ENCODE peak calls at places on chromosomes 7 and 10, in six cellular contexts. Z is NB4; U is COR-L47; G is Kasumi-1; Y is fibroblast of the conjunctiva; L is stimulated activated CD4-positive, alpha-beta T cell treated with anti-CD3 and anti-CD28 coated beads, Interleukin-1b, Interleukin-23, amount 100 ng/mL, for 24 hours. I is an unnamed sample.

GRCh38 chr7:107167483-107168232 is 1.1 kb upstream of the HBP1 start:
- DNase-seq in Z (peak), U (peak), G (peak), Y (peak), L (peak), I (peak)

GRCh38 chr10:104483582-104483981 is 129.9 kb downstream of the CFAP58 start:
- DNase-seq in Z (no peak), U (no peak), G (no peak), Y (no peak), L (no peak), I (no peak)

GRCh38 chr7:44959956-44960640 is 18.7 kb downstream of the MYO1G start:
- DNase-seq in Z (peak), U (no peak), G (no peak), Y (no peak), L (no peak), I (no peak)

GRCh38 chr7:69335331-69335730 is 262.9 kb upstream of the AUTS2 start:
- DNase-seq in Z (no peak), U (no peak), G (no peak), Y (no peak), L (no peak), I (no peak)

GRCh38 chr7:131338990-131339389 is 11.3 kb downstream of the MKLN1 start:
- DNase-seq in Z (no peak), U (no peak), G (no peak), Y (no peak), L (no peak), I (no peak)

GRCh38 chr7:4820405-4820967 is 41.3 kb downstream of the PAPOLB start:
- DNase-seq in Z (no peak), U (no peak), G (no peak), Y (no peak), L (no peak), I (no peak)

GRCh38 chr10:99945286-99945685 is 64.5 kb downstream of the DNMBP start:
- DNase-seq in Z (no peak), U (no peak), G (no peak), Y (peak), L (no peak), I (no peak)

GRCh38 chr7:104873346-104873849 is 140.6 kb upstream of the KMT2E start:
- DNase-seq in Z (no peak), U (no peak), G (no peak), Y (no peak), L (no peak), I (no peak)

GRCh38 chr10:125602825-125603224 is 80.1 kb downstream of the TEX36 start:
- DNase-seq in Z (no peak), U (no peak), G (no peak), Y (no peak), L (no peak), I (no peak)

GRCh38 chr10:14010827-14011574 is 319.7 kb downstream of the FRMD4A start:
- DNase-seq in Z (no peak), U (no peak), G (no peak), Y (no peak), L (no peak), I (no peak)

GRCh38 chr10:70381491-70382421 is 669 bp downstream of the LRRC20 start:
- DNase-seq in Z (peak), U (no peak), G (peak), Y (no peak), L (no peak), I (peak)

GRCh38 chr10:6121144-6121543 is 32.3 kb downstream of the RBM17 start:
- DNase-seq in Z (no peak), U (no peak), G (no peak), Y (no peak), L (no peak), I (no peak)

GRCh38 chr7:122942765-122943164 is 52.7 kb downstream of the TAS2R16 start:
- DNase-seq in Z (no peak), U (no peak), G (no peak), Y (no peak), L (no peak), I (no peak)

GRCh38 chr10:119291223-119291900 is 84.0 kb downstream of the GRK5 start:
- DNase-seq in Z (no peak), U (no peak), G (no peak), Y (no peak), L (no peak), I (no peak)

GRCh38 chr7:55157347-55158105 is 138.7 kb downstream of the EGFR start:
- DNase-seq in Z (no peak), U (no peak), G (no peak), Y (no peak), L (no peak), I (no peak)

GRCh38 chr7:154928136-154929005 is 74.6 kb downstream of the PAXIP1 start:
- DNase-seq in Z (peak), U (peak), G (peak), Y (peak), L (peak), I (peak)

GRCh38 chr7:108078156-108078781 is 51.9 kb downstream of the LAMB4 start:
- DNase-seq in Z (no peak), U (no peak), G (no peak), Y (no peak), L (no peak), I (no peak)

GRCh38 chr7:119254741-119255140 is 1018.2 kb upstream of the KCND2 start:
- DNase-seq in Z (no peak), U (no peak), G (no peak), Y (no peak), L (no peak), I (no peak)

GRCh38 chr10:34213193-34213804 is 601.8 kb downstream of the PARD3 start:
- DNase-seq in Z (no peak), U (no peak), G (no peak), Y (no peak), L (no peak), I (no peak)

GRCh38 chr10:69797959-69798358 is 3.7 kb upstream of the COL13A1 start:
- DNase-seq in Z (no peak), U (no peak), G (no peak), Y (no peak), L (no peak), I (no peak)

GRCh38 chr10:6918305-6918704 is 338.2 kb upstream of the PRKCQ start:
- DNase-seq in Z (peak), U (no peak), G (peak), Y (no peak), L (peak), I (no peak)

GRCh38 chr10:36559990-36560389 is 565.4 kb upstream of the ANKRD30A start:
- DNase-seq in Z (no peak), U (no peak), G (no peak), Y (no peak), L (no peak), I (no peak)

GRCh38 chr10:111836586-111836985 is 347.0 kb downstream of the GPAM start:
- DNase-seq in Z (no peak), U (no peak), G (no peak), Y (peak), L (no peak), I (no peak)

GRCh38 chr7:57868771-57869483 is 418.9 kb downstream of the ZNF716 start:
- DNase-seq in Z (no peak), U (no peak), G (no peak), Y (no peak), L (no peak), I (no peak)

GRCh38 chr7:75663302-75663907 is 75.3 kb downstream of the HIP1 start:
- DNase-seq in Z (no peak), U (no peak), G (no peak), Y (no peak), L (no peak), I (no peak)

GRCh38 chr7:76358053-76358477 is 726 bp downstream of the YWHAG start:
- DNase-seq in Z (peak), U (peak), G (peak), Y (no peak), L (peak), I (peak)

GRCh38 chr7:80929619-80930018 is 10.8 kb upstream of the SEMA3C start:
- DNase-seq in Z (no peak), U (no peak), G (no peak), Y (no peak), L (no peak), I (no peak)

GRCh38 chr10:109723305-109723704 is 200.0 kb downstream of the XPNPEP1 start:
- DNase-seq in Z (no peak), U (no peak), G (no peak), Y (no peak), L (no peak), I (no peak)

GRCh38 chr10:101611506-101611905 is 23.4 kb downstream of the DPCD start:
- DNase-seq in Z (peak), U (no peak), G (no peak), Y (no peak), L (no peak), I (no peak)

GRCh38 chr10:61332506-61332905 is 120.7 kb downstream of the TMEM26 start:
- DNase-seq in Z (no peak), U (no peak), G (no peak), Y (no peak), L (no peak), I (no peak)

GRCh38 chr10:43233601-43234430 is 33.0 kb downstream of the RASGEF1A start:
- DNase-seq in Z (no peak), U (no peak), G (no peak), Y (no peak), L (no peak), I (no peak)

GRCh38 chr10:7350541-7351195 is 60.2 kb downstream of the SFMBT2 start:
- DNase-seq in Z (no peak), U (no peak), G (no peak), Y (no peak), L (no peak), I (no peak)

GRCh38 chr10:124152139-124152780 is 58.9 kb upstream of the CHST15 start:
- DNase-seq in Z (no peak), U (no peak), G (no peak), Y (peak), L (no peak), I (peak)

GRCh38 chr7:141302617-141303016 is 228.8 kb downstream of the TMEM178B start:
- DNase-seq in Z (no peak), U (no peak), G (no peak), Y (no peak), L (no peak), I (no peak)

GRCh38 chr10:98509745-98510144 is 63.0 kb upstream of the HPS1 start:
- DNase-seq in Z (no peak), U (no peak), G (no peak), Y (no peak), L (no peak), I (no peak)

GRCh38 chr7:50791921-50792341 is 9.2 kb upstream of the GRB10 start:
- DNase-seq in Z (peak), U (no peak), G (no peak), Y (peak), L (no peak), I (no peak)

I was measured in NCI-H1436.